ENCODE peak calls at places on chromosomes 11 and 22, in five cellular contexts. C is mesenchymal stem cell; W is naive thymus-derived CD4-positive, alpha-beta T cell; E is transverse colon; D is psoas muscle. R is an unnamed sample.

GRCh38 chr22:45976351-45977002 is 485 bp downstream of the WNT7B start:
- DNase-seq in C (peak), W (no peak), E (no peak), D (no peak), R (no peak)

GRCh38 chr11:83641511-83641910 is 355.3 kb upstream of the CCDC90B start:
- DNase-seq in C (peak), W (no peak), E (no peak), D (no peak), R (peak)

GRCh38 chr11:71193431-71193830 is 58.9 kb downstream of the SHANK2 start:
- DNase-seq in C (no peak), W (no peak), E (no peak), D (peak), R (no peak)

GRCh38 chr11:131884461-131885073 is 514.2 kb downstream of the NTM start:
- DNase-seq in C (peak), W (no peak), E (no peak), D (no peak), R (no peak)

GRCh38 chr11:115502636-115503082 is 1.6 kb downstream of the CADM1 start:
- DNase-seq in C (peak), W (no peak), E (no peak), D (peak), R (no peak)

GRCh38 chr11:131246589-131247164 is 123.7 kb upstream of the NTM start:
- DNase-seq in C (no peak), W (no peak), E (peak), D (peak), R (no peak)

GRCh38 chr11:2803186-2804057 is 82.2 kb downstream of the CDKN1C start:
- DNase-seq in C (no peak), W (no peak), E (peak), D (peak), R (no peak)

GRCh38 chr11:83724704-83725114 is 438.5 kb upstream of the CCDC90B start:
- DNase-seq in C (peak), W (no peak), E (no peak), D (no peak), R (no peak)

GRCh38 chr11:1192741-1193325 is 30.0 kb upstream of the MUC5B start:
- DNase-seq in C (no peak), W (no peak), E (no peak), D (no peak), R (no peak)

GRCh38 chr11:65640483-65641207 is 2.7 kb downstream of the SIPA1 start:
- DNase-seq in C (no peak), W (peak), E (peak), D (no peak), R (no peak)

GRCh38 chr11:62008177-62008576 is 40.7 kb upstream of the FTH1 start:
- DNase-seq in C (no peak), W (no peak), E (no peak), D (no peak), R (no peak)

GRCh38 chr22:23503736-23504440 is 76.2 kb downstream of the IGLL1 start:
- DNase-seq in C (no peak), W (no peak), E (no peak), D (peak), R (no peak)

GRCh38 chr11:61919113-61919840 is 1.9 kb upstream of the RAB3IL1 start:
- DNase-seq in C (no peak), W (no peak), E (no peak), D (no peak), R (no peak)

GRCh38 chr11:109853156-109853776 is 239.9 kb upstream of the ZC3H12C start:
- DNase-seq in C (peak), W (no peak), E (no peak), D (no peak), R (no peak)

GRCh38 chr22:23115369-23115768 is 26.4 kb downstream of the RSPH14 start:
- DNase-seq in C (no peak), W (no peak), E (no peak), D (no peak), R (no peak)

GRCh38 chr11:32309541-32310217 is 125.7 kb downstream of the WT1 start:
- DNase-seq in C (no peak), W (no peak), E (no peak), D (no peak), R (no peak)

GRCh38 chr22:40256501-40256900 is 78.8 kb downstream of the TNRC6B start:
- DNase-seq in C (peak), W (no peak), E (no peak), D (no peak), R (no peak)
- H3K27ac ChIP-seq in C (no peak), W (peak), E (peak), D (no peak), R (peak)

GRCh38 chr11:45537617-45538016 is 127.8 kb downstream of the CHST1 start:
- DNase-seq in C (no peak), W (no peak), E (no peak), D (no peak), R (no peak)
- H3K27ac ChIP-seq in C (no peak), W (no peak), E (no peak), D (no peak), R (no peak)

GRCh38 chr22:41523464-41524221 is 20.6 kb downstream of the POLR3H start:
- DNase-seq in C (peak), W (no peak), E (no peak), D (no peak), R (no peak)

GRCh38 chr22:41524809-41525449 is 19.3 kb downstream of the POLR3H start:
- DNase-seq in C (no peak), W (peak), E (peak), D (no peak), R (no peak)

GRCh38 chr22:41521166-41521565 is 23.1 kb downstream of the POLR3H start:
- DNase-seq in C (no peak), W (no peak), E (no peak), D (no peak), R (no peak)

GRCh38 chr22:41524283-41524682 is 20.0 kb downstream of the POLR3H start:
- DNase-seq in C (peak), W (no peak), E (peak), D (peak), R (no peak)

GRCh38 chr22:41522813-41523212 is 21.5 kb downstream of the POLR3H start:
- DNase-seq in C (no peak), W (no peak), E (no peak), D (no peak), R (no peak)
- H3K27ac ChIP-seq in C (no peak), W (peak), E (peak), D (peak), R (peak)

DNA sequence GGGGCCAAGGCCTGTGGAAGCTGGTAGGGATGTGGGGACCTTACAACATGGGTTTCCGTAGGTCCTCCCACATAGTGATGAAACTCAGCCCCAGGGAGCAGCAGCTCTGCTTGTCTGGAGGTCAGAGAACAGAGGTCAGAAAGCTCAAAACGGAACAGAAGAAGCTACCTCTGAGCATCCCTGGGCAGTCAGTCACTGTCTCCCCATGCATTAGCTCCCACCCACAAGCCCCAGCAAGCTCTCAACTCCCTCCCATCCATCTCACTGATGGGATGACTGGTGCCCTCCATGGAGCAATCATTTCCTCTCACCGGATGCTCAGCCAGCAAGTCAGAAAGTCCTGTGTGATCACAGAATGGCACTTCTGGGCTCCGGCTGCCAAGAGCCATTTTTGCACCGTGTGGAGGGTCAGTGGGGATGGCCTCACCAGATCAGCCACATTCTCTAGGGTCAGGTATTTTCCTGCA is 1.9 kb downstream of the TPP1 start:
- DNase-seq in C (peak), W (no peak), E (no peak), D (no peak), R (no peak)
- H3K27ac ChIP-seq in C (no peak), W (no peak), E (peak), D (no peak), R (peak)

GRCh38 chr22:37180531-37181231 is 7.4 kb downstream of the C1QTNF6 start:
- DNase-seq in C (no peak), W (no peak), E (no peak), D (peak), R (no peak)
- H3K27ac ChIP-seq in C (no peak), W (no peak), E (peak), D (no peak), R (no peak)

R was measured in vagina.